ENCODE peak calls at places on chromosomes 7 and 10, in eight cellular contexts. G is cardiac muscle cell, N is ovary, Z is endodermal cell, K is mammary epithelial cell, L is ascending aorta, O is substantia nigra, V is SJSA1. Y is an unnamed sample.
A peak's percentile ranks its signal among the peaks of the same experiment; 100 is the strongest.

GRCh38 chr10:82213784-82214183 is 338.8 kb downstream of the NRG3 start:
- DNase-seq in N (no peak), L (no peak), Z (no peak), V (no peak), O (no peak), G (no peak), K (no peak), Y (no peak)

GRCh38 chr10:49217645-49218044 is 29.5 kb upstream of the TMEM273 start:
- DNase-seq in N (no peak), V (no peak), K (no peak), O (no peak), Z (no peak), G (no peak), L (no peak), Y (no peak)

GRCh38 chr7:96118449-96119001 is 203.4 kb downstream of the SLC25A13 start:
- DNase-seq in G (peak; percentile 27), V (peak; percentile 52), Z (peak; percentile 60), L (no peak), K (no peak), N (no peak), O (no peak), Y (no peak)

GRCh38 chr10:45421231-45422097 is 47.4 kb downstream of the ALOX5 start:
- DNase-seq in G (no peak), N (no peak), K (no peak), V (peak; percentile 37), Z (peak; percentile 35), L (no peak), O (no peak), Y (no peak)

GRCh38 chr10:91541481-91541880 is 91.4 kb downstream of the PPP1R3C start:
- DNase-seq in G (peak; percentile 84), O (no peak), V (no peak), Z (no peak), K (no peak), N (no peak), L (no peak), Y (peak; percentile 11)

GRCh38 chr7:81482600-81483186 is 287.2 kb downstream of the HGF start:
- DNase-seq in V (no peak), Z (no peak), K (no peak), L (no peak), G (peak; percentile 64), O (no peak), N (no peak), Y (no peak)

GRCh38 chr10:102675151-102675886 is 31.0 kb downstream of the TRIM8 start:
- DNase-seq in O (no peak), N (no peak), V (no peak), Z (no peak), G (no peak), K (peak; percentile 49), L (peak; percentile 7), Y (peak; percentile 16)

GRCh38 chr10:79093658-79094411 is 25.1 kb downstream of the ZMIZ1 start:
- DNase-seq in K (no peak), G (no peak), L (peak; percentile 86), V (peak; percentile 71), N (peak; percentile 66), O (peak; percentile 53), Z (peak; percentile 67), Y (no peak)

GRCh38 chr7:134806197-134806596 is 26.8 kb downstream of the CALD1 start:
- DNase-seq in L (no peak), V (no peak), Z (no peak), O (no peak), N (no peak), G (no peak), K (no peak), Y (no peak)

GRCh38 chr7:134804351-134804750 is 24.9 kb downstream of the CALD1 start:
- DNase-seq in K (no peak), Z (no peak), V (no peak), L (no peak), N (no peak), G (peak; percentile 73), O (no peak), Y (peak; percentile 28)

GRCh38 chr7:134809611-134810010 is 30.2 kb downstream of the CALD1 start:
- DNase-seq in G (peak; percentile 61), K (no peak), V (no peak), Z (no peak), L (no peak), N (no peak), O (no peak), Y (no peak)

GRCh38 chr7:134802762-134803161 is 23.3 kb downstream of the CALD1 start:
- DNase-seq in L (no peak), G (no peak), K (no peak), V (no peak), O (no peak), Z (no peak), N (no peak), Y (no peak)

GRCh38 chr7:134804854-134805253 is 25.4 kb downstream of the CALD1 start:
- DNase-seq in O (no peak), N (no peak), G (no peak), V (no peak), Z (no peak), L (no peak), K (no peak), Y (peak; percentile 50)
- H3K27ac ChIP-seq in O (no peak overlapping the region), N (no peak overlapping the region), G (no peak overlapping the region), V (peak overlapping the region; percentile 67), Z (no peak overlapping the region), L (peak overlapping the region; percentile 69), K (no peak overlapping the region), Y (peak overlapping the region; percentile 76)

GRCh38 chr10:103697787-103698186 is 157.6 kb downstream of the SH3PXD2A start:
- DNase-seq in N (no peak), O (no peak), K (no peak), V (no peak), Z (no peak), L (no peak), G (no peak), Y (no peak)

GRCh38 chr10:103696094-103696410 is 159.3 kb downstream of the SH3PXD2A start:
- DNase-seq in K (no peak), L (no peak), O (no peak), Z (no peak), G (no peak), V (no peak), N (no peak), Y (peak; percentile 11)

GRCh38 chr10:103696411-103697145 is 158.8 kb downstream of the SH3PXD2A start:
- DNase-seq in O (no peak), G (peak; percentile 89), Z (peak; percentile 88), V (peak; percentile 92), L (peak; percentile 93), K (peak; percentile 93), N (no peak), Y (peak; percentile 98)

GRCh38 chr10:103693812-103694205 is 161.6 kb downstream of the SH3PXD2A start:
- DNase-seq in O (no peak), G (no peak), Z (no peak), N (no peak), V (no peak), K (no peak), L (no peak), Y (no peak)

GRCh38 chr10:103695584-103696005 is 159.8 kb downstream of the SH3PXD2A start:
- DNase-seq in K (no peak), G (peak; percentile 84), V (no peak), N (peak; percentile 57), Z (no peak), L (no peak), O (no peak), Y (peak; percentile 53)
- H3K27ac ChIP-seq in K (no peak overlapping the region), G (no peak overlapping the region), V (no peak overlapping the region), N (no peak overlapping the region), Z (no peak overlapping the region), L (peak overlapping the region; percentile 88), O (peak overlapping the region; percentile 90), Y (peak overlapping the region; percentile 98)

GRCh38 chr7:111911166-111911961 is 294.8 kb downstream of the DOCK4 start:
- DNase-seq in L (no peak), V (no peak), Z (no peak), O (no peak), G (no peak), K (no peak), N (no peak), Y (no peak)
- H3K27ac ChIP-seq in L (no peak overlapping the region), V (no peak overlapping the region), Z (peak overlapping the region; percentile 88), O (no peak overlapping the region), G (no peak overlapping the region), K (no peak overlapping the region), N (no peak overlapping the region), Y (no peak overlapping the region)

GRCh38 chr10:16989826-16990293 is 139.8 kb downstream of the CUBN start:
- DNase-seq in K (no peak), Z (peak; percentile 76), V (no peak), G (no peak), O (no peak), N (no peak), L (no peak), Y (no peak)
- H3K27ac ChIP-seq in K (no peak overlapping the region), Z (no peak overlapping the region), V (no peak overlapping the region), G (no peak overlapping the region), O (no peak overlapping the region), N (no peak overlapping the region), L (no peak overlapping the region), Y (no peak overlapping the region)

GRCh38 chr7:6262206-6262605 is 10.2 kb downstream of the CYTH3 start:
- DNase-seq in Z (no peak), N (no peak), O (no peak), K (no peak), L (no peak), V (no peak), G (no peak), Y (no peak)
- H3K27ac ChIP-seq in Z (no peak overlapping the region), N (no peak overlapping the region), O (no peak overlapping the region), K (no peak overlapping the region), L (peak overlapping the region; percentile 85), V (no peak overlapping the region), G (no peak overlapping the region), Y (peak overlapping the region; percentile 58)

GRCh38 chr10:71257292-71257997 is 45.1 kb downstream of the UNC5B start:
- DNase-seq in Z (no peak), L (no peak), N (no peak), G (no peak), V (no peak), O (no peak), K (no peak), Y (no peak)

GRCh38 chr10:71256661-71257030 is 44.3 kb downstream of the UNC5B start:
- DNase-seq in N (no peak), L (no peak), G (no peak), V (no peak), Z (no peak), O (no peak), K (no peak), Y (no peak)

GRCh38 chr10:71255540-71255816 is 43.1 kb downstream of the UNC5B start:
- DNase-seq in N (no peak), O (no peak), G (no peak), L (no peak), Z (no peak), V (no peak), K (no peak), Y (no peak)

GRCh38 chr10:71254834-71255539 is 42.6 kb downstream of the UNC5B start:
- DNase-seq in N (no peak), G (no peak), L (no peak), Z (no peak), K (no peak), O (no peak), V (no peak), Y (no peak)

GRCh38 chr10:71255817-71256660 is 43.7 kb downstream of the UNC5B start:
- DNase-seq in V (no peak), N (peak; percentile 47), K (peak; percentile 64), L (peak; percentile 76), Z (no peak), O (no peak), G (peak; percentile 93), Y (peak; percentile 74)
- H3K27ac ChIP-seq in V (no peak overlapping the region), N (no peak overlapping the region), K (no peak overlapping the region), L (no peak overlapping the region), Z (peak overlapping the region; percentile 53), O (peak overlapping the region; percentile 46), G (peak overlapping the region; percentile 71), Y (no peak overlapping the region)

Y was measured in brain microvascular endothelial cell.